ENCODE peak calls at places on chromosomes 5 and 9, in nine cellular contexts. Z is glutamatergic neuron, M is heart right ventricle, D is Calu3, O is pancreas, E is astrocyte, A is adrenal gland, T is AG09319, N is fibroblast of lung. R is an unnamed sample.
A peak's percentile ranks its signal among the peaks of the same experiment; 100 is the strongest.

GRCh38 chr9:115035872-115036612 is 81.9 kb downstream of the TNC start:
- DNase-seq in O (no peak), M (peak; percentile 19), N (peak; percentile 89), A (no peak), Z (no peak), T (peak; percentile 70), D (no peak), E (peak; percentile 99), R (no peak)

GRCh38 chr9:14645648-14646047 is 47.6 kb downstream of the ZDHHC21 start:
- DNase-seq in E (peak; percentile 11), T (no peak), Z (no peak), N (peak; percentile 25), M (no peak), D (no peak), O (no peak), A (no peak), R (no peak)

GRCh38 chr5:18497089-18497488 is 862.8 kb downstream of the TAF11L14 start:
- DNase-seq in N (no peak), T (no peak), D (no peak), Z (no peak), M (no peak), O (no peak), E (no peak), A (no peak), R (no peak)

GRCh38 chr5:181207214-181207959 is 2.4 kb upstream of the TRIM7 start:
- DNase-seq in A (peak; percentile 68), N (peak; percentile 94), M (peak; percentile 78), E (peak; percentile 89), T (peak; percentile 80), Z (peak; percentile 74), O (peak; percentile 57), D (peak; percentile 94), R (no peak)

GRCh38 chr5:27494845-27495244 is 456.5 kb upstream of the CDH9 start:
- DNase-seq in E (peak; percentile 16), T (no peak), Z (no peak), O (no peak), N (no peak), M (no peak), A (no peak), D (no peak), R (no peak)

GRCh38 chr5:149937610-149938009 is 7.0 kb downstream of the PDE6A start:
- DNase-seq in M (no peak), N (no peak), D (no peak), A (no peak), E (no peak), O (no peak), T (no peak), Z (no peak), R (no peak)

GRCh38 chr5:9447691-9448090 is 98.2 kb downstream of the SEMA5A start:
- DNase-seq in D (no peak), M (no peak), T (no peak), Z (no peak), N (peak; percentile 41), E (no peak), A (no peak), O (no peak), R (no peak)

GRCh38 chr5:148798786-148799185 is 27.6 kb upstream of the ADRB2 start:
- DNase-seq in O (no peak), E (no peak), M (no peak), D (no peak), T (no peak), A (no peak), Z (no peak), N (no peak), R (no peak)

GRCh38 chr9:71928806-71929205 is 17.4 kb downstream of the C9orf85 start:
- DNase-seq in O (no peak), D (no peak), Z (no peak), N (no peak), M (no peak), A (no peak), T (no peak), E (no peak), R (no peak)

GRCh38 chr9:79706512-79706911 is 134.7 kb downstream of the TLE4 start:
- DNase-seq in A (no peak), D (no peak), N (no peak), T (no peak), Z (no peak), O (no peak), M (no peak), E (no peak), R (no peak)

DNA sequence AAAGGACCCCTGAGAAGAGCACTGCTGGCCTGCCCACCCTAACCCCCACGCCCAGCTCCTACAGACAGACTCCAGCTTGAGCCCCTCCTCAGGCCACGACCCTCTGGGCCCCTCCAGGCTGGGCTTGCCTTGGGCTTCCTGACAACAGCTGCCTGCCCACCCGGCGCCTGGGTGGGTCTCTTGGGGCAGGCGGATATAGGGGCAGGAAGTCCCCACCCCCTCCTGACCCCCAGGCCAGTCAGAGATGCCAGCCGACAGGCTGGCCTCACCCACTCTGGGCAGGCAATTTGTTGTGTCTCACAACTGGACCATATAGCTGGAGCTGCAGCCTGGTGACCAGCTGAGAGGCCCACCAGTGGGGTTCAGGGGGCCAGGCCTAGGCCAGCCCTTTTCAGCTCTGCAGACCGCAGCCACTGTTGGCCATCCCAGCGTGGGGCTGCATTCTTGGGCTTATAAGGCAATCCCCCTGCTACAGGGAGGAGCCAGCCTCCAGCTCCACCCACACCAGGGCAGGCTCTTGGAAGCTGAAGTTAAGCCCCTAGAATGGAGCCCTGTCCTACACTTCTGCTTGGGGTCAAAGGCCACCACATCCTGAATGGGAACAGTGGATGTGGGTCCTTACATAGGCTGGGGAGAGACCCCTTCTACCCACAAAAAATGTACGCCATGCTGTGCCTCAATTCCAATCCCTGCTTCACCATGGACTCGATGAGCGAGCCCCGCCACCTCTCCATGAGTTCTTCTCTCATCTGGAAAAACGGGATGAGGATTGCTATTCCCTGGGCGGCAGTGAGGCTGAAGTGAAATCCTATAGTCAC is 2.0 kb downstream of the PDLIM7 start:
- DNase-seq in D (peak; percentile 81), E (peak; percentile 86), A (peak; percentile 46), M (peak; percentile 57), O (no peak), N (peak; percentile 96), T (peak; percentile 83), Z (peak; percentile 60), R (no peak)
- TF ChIP-seq CTCF in D (peak; percentile 3), E (no peak), A (no peak), M (no peak), O (no peak), N (no peak), T (no peak), Z (no peak), R (peak; percentile 9)

GRCh38 chr5:166338801-166339200 is 1952.6 kb upstream of the WWC1 start:
- DNase-seq in E (peak; percentile 9), A (no peak), Z (no peak), D (no peak), M (no peak), T (no peak), O (no peak), N (no peak), R (no peak)

GRCh38 chr5:166342330-166342891 is 1949.0 kb upstream of the WWC1 start:
- DNase-seq in E (no peak), N (no peak), M (no peak), D (no peak), O (no peak), T (no peak), Z (peak; percentile 40), A (no peak), R (no peak)

GRCh38 chr5:166340039-166340438 is 1951.4 kb upstream of the WWC1 start:
- DNase-seq in M (no peak), Z (no peak), O (no peak), N (no peak), E (peak; percentile 7), D (no peak), A (no peak), T (no peak), R (no peak)

GRCh38 chr5:166347051-166347450 is 1944.4 kb upstream of the WWC1 start:
- DNase-seq in O (no peak), T (no peak), Z (no peak), E (no peak), D (no peak), N (no peak), M (no peak), A (no peak), R (no peak)

DNA sequence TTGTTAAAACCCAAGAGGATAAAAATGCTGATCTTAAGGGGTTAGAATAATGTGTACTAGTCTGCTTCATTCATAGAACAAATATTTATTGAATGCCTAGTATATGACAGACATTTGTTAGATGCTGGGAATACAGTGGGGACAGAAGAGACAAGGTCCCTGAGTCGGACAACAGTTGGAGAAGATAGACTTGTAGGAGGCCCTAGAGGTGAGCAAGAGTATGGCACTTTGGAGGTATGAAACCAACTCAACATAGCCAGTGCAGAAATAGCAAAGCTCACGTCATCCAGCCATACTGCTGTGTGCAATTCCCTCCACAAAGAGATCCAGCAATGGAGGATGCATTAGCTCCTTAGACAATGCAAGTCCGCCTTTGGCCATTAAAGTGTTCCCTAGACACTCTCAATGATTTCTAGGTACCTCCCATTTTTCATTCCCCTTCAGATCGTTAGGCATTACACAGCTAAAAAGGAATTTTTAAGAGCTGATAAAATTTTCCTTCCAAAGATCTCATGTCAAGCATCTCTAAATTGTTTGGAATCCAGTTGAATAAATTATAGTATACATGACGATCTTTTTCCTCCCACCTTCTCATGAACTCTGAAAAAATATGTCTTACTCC is 1949.6 kb upstream of the WWC1 start:
- DNase-seq in D (no peak), E (no peak), T (no peak), O (no peak), M (no peak), Z (peak; percentile 38), N (no peak), A (no peak), R (no peak)
- TF ChIP-seq CTCF in D (peak; percentile 21), E (no peak), T (no peak), O (no peak), M (no peak), Z (peak; percentile 94), N (peak; percentile 18), A (no peak), R (peak; percentile 63)

DNA sequence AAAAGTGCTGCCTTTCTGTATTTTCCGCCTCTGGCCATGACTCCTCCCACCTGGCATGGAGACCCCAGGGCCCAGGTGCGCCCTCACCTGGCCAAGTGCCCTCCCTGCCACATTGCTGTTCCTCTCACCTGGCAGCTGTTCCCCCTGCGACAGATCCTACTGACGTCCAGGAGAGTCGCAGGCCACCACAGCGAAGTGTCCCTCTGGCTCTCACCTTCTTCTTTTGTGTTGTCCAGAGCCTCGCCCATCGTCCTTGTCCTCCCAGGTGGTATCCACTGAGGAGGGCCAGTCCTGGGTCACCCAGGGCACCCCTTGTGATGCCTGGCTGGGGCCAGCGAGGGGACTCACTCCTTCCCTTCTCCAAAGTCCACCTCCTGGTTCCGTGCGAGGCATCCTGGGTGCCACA is 2.6 kb downstream of the NKD2 start:
- DNase-seq in T (no peak), E (no peak), Z (peak; percentile 50), N (no peak), D (peak; percentile 79), O (peak; percentile 55), M (no peak), A (peak; percentile 7), R (no peak)
- TF ChIP-seq CTCF in T (peak; percentile 10), E (peak; percentile 12), Z (peak; percentile 40), N (no peak), D (peak; percentile 54), O (peak; percentile 57), M (no peak), A (no peak), R (peak; percentile 65)

DNA sequence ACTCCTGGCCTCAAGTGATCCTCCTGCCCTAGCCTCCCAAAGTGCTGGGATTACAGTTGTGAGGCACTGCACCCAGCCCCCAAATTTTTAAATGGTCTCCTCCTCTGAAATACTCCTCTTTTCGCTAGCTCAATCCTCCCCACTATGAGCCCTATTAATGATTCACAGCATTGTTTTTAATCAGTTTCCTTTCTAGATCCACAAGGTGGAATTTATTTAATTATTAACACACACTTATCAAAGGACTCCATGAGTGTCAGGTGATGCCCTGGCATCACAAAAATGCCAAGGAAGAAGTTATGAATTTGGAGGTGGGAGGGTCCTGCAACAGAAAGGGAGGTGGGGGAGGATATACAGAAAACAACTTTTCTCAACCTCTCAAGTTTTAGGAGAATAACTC is 806.5 kb downstream of the PRELID2 start:
- DNase-seq in N (no peak), T (no peak), Z (no peak), O (no peak), A (no peak), E (no peak), M (no peak), D (no peak), R (no peak)
- TF ChIP-seq CTCF in N (no peak), T (no peak), Z (no peak), O (no peak), A (no peak), E (no peak), M (no peak), D (no peak), R (no peak)